ENCODE peak calls at places on chromosomes 12 and 14, in seven cellular contexts. D is kidney epithelial cell, Q is osteoblast, E is IMR-90, C is PC-3, Z is ovary, M is Peyer's patch. V is an unnamed sample.
A peak's percentile ranks its signal among the peaks of the same experiment; 100 is the strongest.

GRCh38 chr14:76434220-76434619 is 58.3 kb downstream of the ESRRB start:
- DNase-seq in Z (no peak), Q (no peak), M (no peak), E (no peak), C (no peak), D (no peak), V (no peak)

GRCh38 chr12:11768233-11768965 is 118.9 kb downstream of the ETV6 start:
- DNase-seq in C (no peak), M (no peak), Z (no peak), D (no peak), E (no peak), Q (no peak), V (no peak)

GRCh38 chr12:126719886-126720666 is 1546.9 kb upstream of the TMEM132C start:
- DNase-seq in Z (no peak), E (no peak), Q (no peak), M (no peak), D (no peak), C (no peak), V (no peak)

GRCh38 chr14:22432348-22432976 is 156.6 kb downstream of the DAD1 start:
- DNase-seq in M (no peak), Q (no peak), C (peak; percentile 97), D (peak; percentile 90), E (peak; percentile 84), Z (peak; percentile 33), V (peak; percentile 15)

GRCh38 chr12:120847392-120848157 is 56.6 kb downstream of the SPPL3 start:
- DNase-seq in D (no peak), Z (no peak), Q (no peak), C (peak; percentile 34), E (no peak), M (no peak), V (no peak)

GRCh38 chr12:82740129-82741000 is 53.7 kb downstream of the TMTC2 start:
- DNase-seq in D (peak; percentile 18), M (no peak), C (peak; percentile 82), Z (no peak), E (peak; percentile 12), Q (no peak), V (no peak)

GRCh38 chr14:58270628-58271027 is 26.0 kb downstream of the PSMA3 start:
- DNase-seq in Z (no peak), M (no peak), Q (no peak), C (peak; percentile 56), D (no peak), E (peak; percentile 67), V (no peak)

GRCh38 chr12:23493690-23494101 is 455.8 kb downstream of the SOX5 start:
- DNase-seq in C (no peak), E (no peak), Z (no peak), Q (peak; percentile 15), D (no peak), M (no peak), V (no peak)

GRCh38 chr12:128613821-128614220 is 209.9 kb downstream of the SLC15A4 start:
- DNase-seq in D (no peak), Q (no peak), Z (no peak), M (no peak), C (no peak), E (no peak), V (no peak)

GRCh38 chr14:23661542-23661941 is 25.4 kb downstream of the DHRS2 start:
- DNase-seq in M (no peak), D (no peak), C (no peak), Q (peak; percentile 10), E (no peak), Z (no peak), V (no peak)

GRCh38 chr12:66947119-66947518 is 268.2 kb upstream of the GRIP1 start:
- DNase-seq in C (peak; percentile 12), D (no peak), Z (no peak), E (no peak), Q (no peak), M (no peak), V (no peak)

GRCh38 chr14:90521121-90521929 is 124.5 kb downstream of the CALM1 start:
- DNase-seq in C (no peak), Z (peak; percentile 67), D (no peak), M (no peak), Q (peak; percentile 78), E (no peak), V (no peak)

GRCh38 chr12:122452701-122453285 is 30.3 kb upstream of the CLIP1 start:
- DNase-seq in M (no peak), D (no peak), Q (no peak), E (no peak), Z (no peak), C (no peak), V (no peak)

GRCh38 chr12:93137656-93138612 is 208.8 kb upstream of the EEA1 start:
- DNase-seq in Q (peak; percentile 83), C (peak; percentile 96), Z (no peak), E (peak; percentile 90), D (peak; percentile 70), M (no peak), V (peak; percentile 29)

GRCh38 chr14:92846162-92846897 is 52.2 kb downstream of the GOLGA5 start:
- DNase-seq in E (peak; percentile 82), C (peak; percentile 46), Q (peak; percentile 89), M (no peak), Z (no peak), D (peak; percentile 55), V (no peak)

GRCh38 chr12:117063162-117063911 is 35.9 kb downstream of the TESC start:
- DNase-seq in Q (no peak), Z (no peak), D (no peak), M (peak; percentile 72), C (no peak), E (no peak), V (no peak)

GRCh38 chr12:93741741-93742085 is 64.5 kb downstream of the CRADD start:
- DNase-seq in C (peak; percentile 45), D (no peak), Z (peak; percentile 22), Q (peak; percentile 73), E (no peak), M (no peak), V (peak; percentile 34)

GRCh38 chr12:131922772-131923171 is 6.3 kb upstream of the PUS1 start:
- DNase-seq in D (no peak), Q (peak; percentile 72), Z (no peak), C (no peak), E (no peak), M (no peak), V (no peak)

GRCh38 chr12:131923260-131923659 is 5.8 kb upstream of the PUS1 start:
- DNase-seq in E (no peak), Z (no peak), C (no peak), Q (peak; percentile 66), M (peak; percentile 82), D (no peak), V (peak; percentile 8)

GRCh38 chr12:131920902-131921840 is 7.9 kb upstream of the PUS1 start:
- DNase-seq in Q (peak; percentile 83), D (no peak), E (no peak), Z (no peak), C (no peak), M (no peak), V (no peak)

GRCh38 chr12:131920157-131920508 is 8.9 kb upstream of the PUS1 start:
- DNase-seq in E (no peak), Q (peak; percentile 89), M (no peak), C (no peak), Z (no peak), D (no peak), V (no peak)

GRCh38 chr12:131921866-131922769 is 7.0 kb upstream of the PUS1 start:
- DNase-seq in M (no peak), Q (peak; percentile 73), D (no peak), C (no peak), E (no peak), Z (no peak), V (no peak)
- H3K36me3 ChIP-seq in M (no peaks in the 10 kb centered on the region), Q (peaks cover 9% of the 10 kb centered on the region), D (peaks cover 1% of the 10 kb centered on the region), C (peaks cover 13% of the 10 kb centered on the region), E (peaks cover 43% of the 10 kb centered on the region), Z (no peaks in the 10 kb centered on the region), V (peaks cover 11% of the 10 kb centered on the region)

GRCh38 chr12:124400124-124400523 is 105.2 kb downstream of the RFLNA start:
- DNase-seq in Z (no peak), D (no peak), C (no peak), M (no peak), Q (no peak), E (no peak), V (no peak)
- H3K36me3 ChIP-seq in Z (no peaks in the 10 kb centered on the region), D (peaks cover 4% of the 10 kb centered on the region), C (peaks cover 16% of the 10 kb centered on the region), M (no peaks in the 10 kb centered on the region), Q (peaks cover 27% of the 10 kb centered on the region), E (peaks cover 48% of the 10 kb centered on the region), V (peaks cover 50% of the 10 kb centered on the region)

GRCh38 chr14:100361626-100362025 is 38.5 kb downstream of the SLC25A47 start:
- DNase-seq in Z (no peak), C (no peak), E (no peak), D (no peak), M (no peak), Q (no peak), V (no peak)

GRCh38 chr14:100358396-100358795 is 35.3 kb downstream of the SLC25A47 start:
- DNase-seq in Q (no peak), Z (no peak), D (no peak), M (no peak), E (no peak), C (no peak), V (no peak)

GRCh38 chr14:100359881-100360280 is 36.7 kb downstream of the SLC25A47 start:
- DNase-seq in Z (no peak), E (no peak), D (no peak), M (no peak), Q (no peak), C (no peak), V (no peak)

GRCh38 chr14:100362311-100362927 is 39.3 kb downstream of the SLC25A47 start:
- DNase-seq in E (peak; percentile 77), Z (no peak), C (no peak), Q (no peak), D (no peak), M (no peak), V (no peak)

DNA sequence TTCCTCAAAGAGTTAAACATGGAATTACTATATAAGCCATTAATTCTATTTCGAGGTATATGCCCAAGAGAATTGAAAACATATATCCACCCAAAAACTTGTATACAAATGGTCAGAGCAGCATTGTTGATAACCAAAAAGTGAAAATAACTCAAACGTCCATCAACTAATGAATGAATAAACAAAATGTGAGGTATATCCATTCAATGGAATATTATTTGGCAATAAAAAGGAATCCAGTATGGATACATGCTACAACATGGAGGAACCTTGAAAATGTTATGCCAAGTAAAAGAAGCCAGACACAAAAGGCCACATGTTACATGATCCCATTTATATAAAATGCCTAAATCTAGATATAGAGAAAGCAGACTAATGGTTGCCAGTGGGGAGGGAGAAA is 36.0 kb downstream of the SLC25A47 start:
- DNase-seq in E (no peak), D (no peak), M (no peak), Q (no peak), Z (no peak), C (no peak), V (no peak)
- H3K36me3 ChIP-seq in E (peaks cover 44% of the 10 kb centered on the region), D (no peaks in the 10 kb centered on the region), M (no peaks in the 10 kb centered on the region), Q (peaks cover 71% of the 10 kb centered on the region), Z (no peaks in the 10 kb centered on the region), C (peaks cover 55% of the 10 kb centered on the region), V (peaks cover 38% of the 10 kb centered on the region)

GRCh38 chr12:92138144-92138543 is 7.5 kb downstream of the BTG1 start:
- DNase-seq in E (no peak), C (peak; percentile 39), Q (no peak), D (no peak), Z (no peak), M (no peak), V (no peak)

GRCh38 chr12:92136021-92136735 is 9.5 kb downstream of the BTG1 start:
- DNase-seq in M (no peak), Z (no peak), D (no peak), C (no peak), Q (no peak), E (no peak), V (no peak)

GRCh38 chr12:92134638-92135274 is 10.9 kb downstream of the BTG1 start:
- DNase-seq in Q (peak; percentile 64), C (peak; percentile 82), E (peak; percentile 84), D (no peak), Z (no peak), M (no peak), V (no peak)

GRCh38 chr12:92138626-92139025 is 7.0 kb downstream of the BTG1 start:
- DNase-seq in D (no peak), Z (no peak), M (no peak), Q (no peak), E (no peak), C (no peak), V (no peak)

GRCh38 chr12:92136883-92137582 is 8.6 kb downstream of the BTG1 start:
- DNase-seq in Q (peak; percentile 26), E (peak; percentile 97), M (no peak), C (peak; percentile 91), D (peak; percentile 58), Z (no peak), V (no peak)
- H3K36me3 ChIP-seq in Q (peaks cover 1% of the 10 kb centered on the region), E (peaks cover 6% of the 10 kb centered on the region), M (no peaks in the 10 kb centered on the region), C (peaks cover 23% of the 10 kb centered on the region), D (no peaks in the 10 kb centered on the region), Z (no peaks in the 10 kb centered on the region), V (peaks cover under 1% of the 10 kb centered on the region)